ENCODE peak calls at places on chromosomes 12 and 14, in nine cellular contexts. K, M, X, A, L, G, U, S and R are unnamed samples.
A peak's percentile ranks its signal among the peaks of the same experiment; 100 is the strongest.

GRCh38 chr12:30111719-30112118 is 328.0 kb upstream of the TMTC1 start:
- DNase-seq in U (no peak), S (no peak), X (no peak), A (no peak), M (no peak), L (no peak), K (no peak), G (no peak), R (no peak)

GRCh38 chr14:45362505-45362904 is 109.5 kb upstream of the MIS18BP1 start:
- DNase-seq in X (no peak), S (no peak), U (no peak), M (no peak), G (no peak), A (no peak), K (no peak), L (no peak), R (no peak)

GRCh38 chr14:75648066-75648838 is 12.4 kb downstream of the ERG28 start:
- DNase-seq in S (no peak), G (peak; percentile 97), A (no peak), U (no peak), X (peak; percentile 65), M (no peak), K (no peak), L (peak; percentile 91), R (no peak)

GRCh38 chr14:95741051-95741490 is 27.1 kb upstream of the TCL1A start:
- DNase-seq in L (no peak), A (no peak), X (no peak), M (no peak), K (peak; percentile 47), U (no peak), G (peak; percentile 33), S (no peak), R (peak; percentile 90)

GRCh38 chr14:68740798-68741480 is 51.9 kb downstream of the ZFP36L1 start:
- DNase-seq in S (no peak), L (no peak), X (no peak), U (no peak), A (no peak), G (no peak), M (no peak), K (no peak), R (no peak)

GRCh38 chr14:101173698-101174521 is 270.4 kb upstream of the RTL1 start:
- DNase-seq in M (no peak), X (no peak), U (no peak), A (no peak), S (no peak), L (no peak), G (no peak), K (no peak), R (no peak)

GRCh38 chr12:12941450-12942350 is 10.3 kb downstream of the GPRC5D start:
- DNase-seq in K (no peak), A (no peak), G (no peak), X (no peak), U (no peak), M (no peak), L (no peak), S (no peak), R (no peak)

GRCh38 chr14:52354257-52354656 is 40.1 kb downstream of the PTGER2 start:
- DNase-seq in X (no peak), S (no peak), G (peak; percentile 34), L (no peak), M (no peak), K (no peak), A (no peak), U (no peak), R (no peak)

GRCh38 chr14:34457186-34457585 is 4.9 kb downstream of the SPTSSA start:
- DNase-seq in G (no peak), K (no peak), X (no peak), A (no peak), S (no peak), M (no peak), L (no peak), U (no peak), R (no peak)

GRCh38 chr12:64362721-64363305 is 27.7 kb downstream of the C12orf56 start:
- DNase-seq in M (no peak), K (no peak), A (no peak), S (no peak), L (no peak), X (no peak), G (no peak), U (no peak), R (no peak)

GRCh38 chr12:98763656-98764055 is 118.6 kb downstream of the APAF1 start:
- DNase-seq in K (no peak), U (no peak), M (no peak), S (no peak), L (no peak), A (no peak), X (no peak), G (no peak), R (no peak)

GRCh38 chr12:122891661-122892525 is 4.0 kb downstream of the VPS37B start:
- DNase-seq in A (no peak), U (no peak), K (no peak), S (no peak), M (no peak), G (peak; percentile 82), X (peak; percentile 60), L (no peak), R (peak; percentile 77)

GRCh38 chr12:28535216-28535615 is 345.0 kb downstream of the CCDC91 start:
- DNase-seq in L (peak; percentile 69), A (no peak), K (no peak), G (peak; percentile 45), S (no peak), X (no peak), U (no peak), M (no peak), R (peak; percentile 60)

GRCh38 chr14:91323671-91324605 is 79.4 kb upstream of the GPR68 start:
- DNase-seq in K (peak; percentile 72), X (peak; percentile 38), S (peak; percentile 89), U (peak; percentile 67), L (peak; percentile 32), A (peak; percentile 98), M (peak; percentile 93), G (peak; percentile 40), R (peak; percentile 40)

GRCh38 chr12:116303929-116304328 is 26.4 kb upstream of the MED13L start:
- DNase-seq in G (no peak), K (no peak), M (no peak), L (peak; percentile 15), S (no peak), U (no peak), X (peak; percentile 31), A (no peak), R (no peak)

GRCh38 chr14:89399157-89399556 is 17.9 kb downstream of the FOXN3 start:
- DNase-seq in K (no peak), S (no peak), U (no peak), A (no peak), L (no peak), M (no peak), G (no peak), X (no peak), R (no peak)

GRCh38 chr14:38208825-38209562 is 1.3 kb downstream of the SSTR1 start:
- DNase-seq in L (no peak), S (peak; percentile 4), U (no peak), M (no peak), G (peak; percentile 30), X (peak; percentile 74), K (no peak), A (no peak), R (no peak)

GRCh38 chr12:96398422-96399080 is 1.7 kb downstream of the CDK17 start:
- DNase-seq in A (no peak), S (peak; percentile 9), L (no peak), X (no peak), M (no peak), K (no peak), U (no peak), G (no peak), R (peak; percentile 35)

GRCh38 chr12:85425926-85426325 is 145.9 kb downstream of the ALX1 start:
- DNase-seq in S (no peak), L (no peak), A (no peak), K (no peak), G (no peak), X (no peak), M (no peak), U (no peak), R (no peak)

GRCh38 chr14:102517412-102518062 is 8.0 kb upstream of the ANKRD9 start:
- DNase-seq in L (no peak), U (no peak), K (no peak), M (no peak), X (no peak), A (no peak), G (no peak), S (no peak), R (no peak)

GRCh38 chr14:104731249-104731924 is 7.4 kb downstream of the ADSS1 start:
- DNase-seq in L (no peak), M (no peak), G (no peak), X (no peak), U (no peak), K (peak; percentile 11), S (no peak), A (no peak), R (no peak)

GRCh38 chr14:92540472-92541048 is 27.0 kb downstream of the RIN3 start:
- DNase-seq in K (peak; percentile 32), G (peak; percentile 97), U (no peak), A (no peak), S (no peak), L (peak; percentile 93), M (no peak), X (peak; percentile 99), R (peak; percentile 65)

GRCh38 chr12:48696626-48697025 is 14.6 kb upstream of the KANSL2 start:
- DNase-seq in U (no peak), A (no peak), L (no peak), S (no peak), K (no peak), M (no peak), G (no peak), X (no peak), R (no peak)

GRCh38 chr12:99027491-99027890 is 382.4 kb downstream of the APAF1 start:
- DNase-seq in U (no peak), M (no peak), S (no peak), L (no peak), K (no peak), X (no peak), G (peak; percentile 62), A (no peak), R (no peak)

GRCh38 chr12:2384533-2385328 is 331.9 kb downstream of the CACNA1C start:
- DNase-seq in L (no peak), K (no peak), G (peak; percentile 41), A (no peak), X (peak; percentile 75), S (no peak), M (no peak), U (no peak), R (no peak)

GRCh38 chr12:113361574-113362370 is 3.4 kb downstream of the PLBD2 start:
- DNase-seq in A (no peak), U (no peak), S (no peak), M (no peak), L (no peak), K (no peak), X (no peak), G (no peak), R (no peak)

GRCh38 chr12:24739094-24739779 is 209.7 kb downstream of the BCAT1 start:
- DNase-seq in A (no peak), M (no peak), L (no peak), K (no peak), U (no peak), G (no peak), X (no peak), S (no peak), R (peak; percentile 38)

GRCh38 chr12:67451206-67451605 is 182.0 kb downstream of the CAND1 start:
- DNase-seq in G (no peak), S (no peak), M (no peak), K (no peak), U (no peak), L (no peak), A (no peak), X (no peak), R (no peak)